ENCODE peak calls at places on chromosomes 16 and 17, in five cellular contexts. One of them, this sample, is unnamed.
A peak's percentile ranks its signal among the peaks of the same experiment; 100 is the strongest.

GRCh38 chr17:41052594-41052993 is 2.4 kb downstream of the KRTAP2-2 start:
- DNase-seq in BE2C: no peak
- DNase-seq in A549: no peak
- DNase-seq in esophagus muscularis mucosa: no peak
- DNase-seq in anterior cingulate cortex: no peak
- DNase-seq in this sample: no peak

GRCh38 chr16:46914556-46915201 is 30.5 kb downstream of the GPT2 start:
- DNase-seq in BE2C: no peak
- DNase-seq in A549: no peak
- DNase-seq in esophagus muscularis mucosa: no peak
- DNase-seq in anterior cingulate cortex: no peak
- DNase-seq in this sample: no peak

GRCh38 chr17:3913531-3914318 is 2.5 kb downstream of the P2RX1 start:
- DNase-seq in esophagus muscularis mucosa: no peak
- DNase-seq in anterior cingulate cortex: peak; percentile 80
- DNase-seq in BE2C: peak; percentile 76
- DNase-seq in A549: peak; percentile 77
- DNase-seq in this sample: no peak

GRCh38 chr17:43723697-43724359 is 34.8 kb downstream of the SOST start:
- DNase-seq in anterior cingulate cortex: no peak
- DNase-seq in BE2C: peak; percentile 75
- DNase-seq in esophagus muscularis mucosa: no peak
- DNase-seq in A549: peak; percentile 85
- DNase-seq in this sample: no peak

GRCh38 chr17:74563358-74563757 is 4.0 kb downstream of the CD300H start:
- DNase-seq in anterior cingulate cortex: no peak
- DNase-seq in esophagus muscularis mucosa: no peak
- DNase-seq in BE2C: no peak
- DNase-seq in A549: no peak
- DNase-seq in this sample: no peak

GRCh38 chr17:76075364-76076099 is 951 bp downstream of the GALR2 start:
- DNase-seq in BE2C: no peak
- DNase-seq in esophagus muscularis mucosa: no peak
- DNase-seq in A549: peak; percentile 71
- DNase-seq in anterior cingulate cortex: no peak
- DNase-seq in this sample: no peak

GRCh38 chr17:82449136-82449882 is 1.2 kb downstream of the CYBC1 start:
- DNase-seq in anterior cingulate cortex: no peak
- DNase-seq in BE2C: no peak
- DNase-seq in A549: no peak
- DNase-seq in esophagus muscularis mucosa: no peak
- DNase-seq in this sample: no peak

GRCh38 chr16:58020628-58021521 is 4.7 kb upstream of the MMP15 start:
- DNase-seq in A549: peak; percentile 48
- DNase-seq in esophagus muscularis mucosa: no peak
- DNase-seq in anterior cingulate cortex: peak; percentile 77
- DNase-seq in BE2C: peak; percentile 76
- DNase-seq in this sample: no peak

GRCh38 chr17:48747445-48748363 is 19.2 kb upstream of the HOXB13 start:
- DNase-seq in BE2C: no peak
- DNase-seq in anterior cingulate cortex: no peak
- DNase-seq in esophagus muscularis mucosa: no peak
- DNase-seq in A549: no peak
- DNase-seq in this sample: no peak

GRCh38 chr16:73616186-73616585 is 568.3 kb upstream of the ZFHX3 start:
- DNase-seq in BE2C: no peak
- DNase-seq in esophagus muscularis mucosa: no peak
- DNase-seq in anterior cingulate cortex: no peak
- DNase-seq in A549: peak; percentile 31
- DNase-seq in this sample: no peak

GRCh38 chr17:82121660-82122629 is 23.9 kb upstream of the FASN start:
- DNase-seq in anterior cingulate cortex: no peak
- DNase-seq in BE2C: no peak
- DNase-seq in A549: no peak
- DNase-seq in esophagus muscularis mucosa: no peak
- DNase-seq in this sample: no peak

GRCh38 chr16:66267287-66268137 is 99.0 kb upstream of the CDH5 start:
- DNase-seq in esophagus muscularis mucosa: no peak
- DNase-seq in A549: no peak
- DNase-seq in BE2C: no peak
- DNase-seq in anterior cingulate cortex: no peak
- DNase-seq in this sample: peak; percentile 87

GRCh38 chr17:19372004-19372365 is 6.3 kb upstream of the MAPK7 start:
- DNase-seq in BE2C: no peak
- DNase-seq in A549: no peak
- DNase-seq in anterior cingulate cortex: no peak
- DNase-seq in esophagus muscularis mucosa: no peak
- DNase-seq in this sample: no peak

GRCh38 chr17:77479817-77480508 is 339.2 kb downstream of the SEC14L1 start:
- DNase-seq in esophagus muscularis mucosa: no peak
- DNase-seq in anterior cingulate cortex: no peak
- DNase-seq in BE2C: peak; percentile 91
- DNase-seq in A549: no peak
- DNase-seq in this sample: no peak

GRCh38 chr17:17570207-17570797 is 21.2 kb downstream of the PEMT start:
- DNase-seq in A549: peak; percentile 67
- DNase-seq in esophagus muscularis mucosa: no peak
- DNase-seq in BE2C: peak; percentile 63
- DNase-seq in anterior cingulate cortex: peak; percentile 56
- DNase-seq in this sample: no peak